ENCODE peak calls at places on chromosome 12, in eight cellular contexts. S, Z, G, I, C, J, X and K are unnamed samples.

GRCh38 chr12:64083285-64084210 is 138.5 kb downstream of the KICS2 start:
- DNase-seq in G (peak), I (peak), S (peak), X (no peak), Z (peak), J (no peak), C (no peak), K (peak)

GRCh38 chr12:68901145-68901544 is 31.8 kb downstream of the CPM start:
- DNase-seq in S (no peak), I (no peak), J (no peak), C (no peak), X (no peak), G (no peak), Z (no peak), K (no peak)

GRCh38 chr12:68479832-68480291 is 130.8 kb upstream of the RAP1B start:
- DNase-seq in Z (no peak), G (peak), I (no peak), C (no peak), S (peak), X (no peak), J (no peak), K (no peak)

GRCh38 chr12:71335668-71336257 is 103.8 kb upstream of the LGR5 start:
- DNase-seq in G (no peak), X (no peak), C (no peak), Z (no peak), S (no peak), J (no peak), I (no peak), K (no peak)

GRCh38 chr12:22631863-22632463 is 7.0 kb downstream of the ETNK1 start:
- DNase-seq in C (peak), J (no peak), S (no peak), G (no peak), X (no peak), I (no peak), Z (no peak), K (no peak)

GRCh38 chr12:79692860-79693605 is 2.3 kb upstream of the PAWR start:
- DNase-seq in G (no peak), Z (no peak), C (no peak), S (no peak), J (no peak), I (no peak), X (no peak), K (no peak)

GRCh38 chr12:16880864-16881285 is 274.9 kb upstream of the LMO3 start:
- DNase-seq in J (no peak), Z (no peak), S (no peak), X (peak), G (peak), C (peak), I (no peak), K (no peak)

GRCh38 chr12:88579941-88580871 is at the start of gene KITLG:
- DNase-seq in C (peak), I (peak), Z (peak), G (peak), X (peak), J (no peak), S (peak), K (no peak)

GRCh38 chr12:18158774-18159557 is 69.0 kb upstream of the RERGL start:
- DNase-seq in Z (no peak), J (no peak), I (no peak), C (peak), G (peak), S (peak), X (no peak), K (no peak)

GRCh38 chr12:113996026-113996425 is 29.9 kb upstream of the RBM19 start:
- DNase-seq in C (no peak), I (no peak), G (no peak), J (no peak), Z (no peak), S (no peak), X (no peak), K (no peak)

GRCh38 chr12:106663385-106663784 is 80.6 kb downstream of the RFX4 start:
- DNase-seq in X (no peak), G (no peak), Z (no peak), C (no peak), J (no peak), S (no peak), I (no peak), K (no peak)

GRCh38 chr12:79634957-79635471 is 55.8 kb downstream of the PAWR start:
- DNase-seq in J (no peak), X (no peak), I (no peak), C (no peak), S (no peak), Z (no peak), G (no peak), K (peak)

GRCh38 chr12:22835431-22835830 is 210.5 kb downstream of the ETNK1 start:
- DNase-seq in G (no peak), S (no peak), J (no peak), C (no peak), Z (no peak), X (no peak), I (no peak), K (no peak)

GRCh38 chr12:54017027-54017788 is 8.4 kb downstream of the HOXC8 start:
- DNase-seq in I (no peak), S (no peak), Z (peak), G (peak), X (peak), C (no peak), J (no peak), K (no peak)

GRCh38 chr12:19234171-19234704 is 104.7 kb downstream of the PLEKHA5 start:
- DNase-seq in I (no peak), Z (no peak), S (no peak), X (no peak), J (no peak), G (no peak), C (peak), K (no peak)

GRCh38 chr12:23555808-23556207 is 393.7 kb downstream of the SOX5 start:
- DNase-seq in C (no peak), I (no peak), G (no peak), Z (no peak), S (no peak), X (no peak), J (no peak), K (no peak)

GRCh38 chr12:14239350-14239934 is 126.0 kb upstream of the ATF7IP start:
- DNase-seq in G (peak), X (no peak), S (no peak), Z (peak), C (peak), I (peak), J (peak), K (no peak)

GRCh38 chr12:128467882-128468281 is 200.9 kb downstream of the TMEM132C start:
- DNase-seq in Z (no peak), I (no peak), S (no peak), X (no peak), J (no peak), G (no peak), C (no peak), K (no peak)

GRCh38 chr12:51326762-51327439 is 2.9 kb upstream of the BIN2 start:
- DNase-seq in G (peak), Z (peak), C (no peak), J (no peak), S (no peak), X (no peak), I (no peak), K (peak)

GRCh38 chr12:71475280-71475679 is 35.7 kb downstream of the LGR5 start:
- DNase-seq in I (peak), Z (no peak), X (no peak), C (no peak), S (no peak), J (no peak), G (no peak), K (no peak)